ENCODE peak calls at places on chromosomes 6 and 20, in four cellular contexts. R, I, Z and S are unnamed samples.

GRCh38 chr6:165922309-165922794 is 245.3 kb downstream of the TBXT start:
- DNase-seq in R (no peak), I (no peak), Z (no peak), S (no peak)

GRCh38 chr6:169665289-169665688 is 36.5 kb downstream of the WDR27 start:
- DNase-seq in R (no peak), I (no peak), Z (no peak), S (peak)

GRCh38 chr6:169536446-169537170 is 165.2 kb downstream of the WDR27 start:
- DNase-seq in R (no peak), I (peak), Z (peak), S (no peak)

GRCh38 chr6:146357578-146358340 is 185.9 kb upstream of the RAB32 start:
- DNase-seq in R (peak), I (peak), Z (no peak), S (no peak)

GRCh38 chr20:57964011-57964862 is 254.4 kb upstream of the PMEPA1 start:
- DNase-seq in R (no peak), I (no peak), Z (no peak), S (no peak)

GRCh38 chr20:58553841-58554240 is 38.6 kb upstream of the APCDD1L start:
- DNase-seq in R (no peak), I (no peak), Z (no peak), S (peak)

GRCh38 chr6:50712291-50712690 is 1.0 kb upstream of the TFAP2D start:
- DNase-seq in R (no peak), I (no peak), Z (no peak), S (no peak)

GRCh38 chr6:3876131-3876530 is 27.0 kb downstream of the FAM50B start:
- DNase-seq in R (no peak), I (no peak), Z (no peak), S (peak)

GRCh38 chr6:17012421-17013225 is 89.2 kb upstream of the STMND1 start:
- DNase-seq in R (no peak), I (no peak), Z (no peak), S (no peak)

GRCh38 chr20:37309290-37309689 is 19.8 kb downstream of the MANBAL start:
- DNase-seq in R (no peak), I (no peak), Z (no peak), S (no peak)

GRCh38 chr6:67630146-67630545 is 1004.9 kb upstream of the ADGRB3 start:
- DNase-seq in R (no peak), I (peak), Z (no peak), S (no peak)

GRCh38 chr6:2237001-2237400 is 8.4 kb downstream of the GMDS start:
- DNase-seq in R (no peak), I (no peak), Z (no peak), S (no peak)

GRCh38 chr6:1348675-1349074 is 36.8 kb downstream of the FOXQ1 start:
- DNase-seq in R (no peak), I (peak), Z (no peak), S (no peak)

GRCh38 chr6:49541210-49541724 is 9.2 kb upstream of the C6orf141 start:
- DNase-seq in R (no peak), I (peak), Z (peak), S (no peak)

GRCh38 chr20:59618131-59618530 is 13.8 kb downstream of the PHACTR3 start:
- DNase-seq in R (no peak), I (no peak), Z (no peak), S (no peak)

GRCh38 chr6:85677243-85677956 is 34.7 kb upstream of the SYNCRIP start:
- DNase-seq in R (no peak), I (peak), Z (no peak), S (no peak)

GRCh38 chr6:127302728-127303675 is 36.3 kb downstream of the RNF146 start:
- DNase-seq in R (no peak), I (peak), Z (peak), S (peak)

GRCh38 chr20:39289316-39289715 is 327.2 kb downstream of the DHX35 start:
- DNase-seq in R (no peak), I (peak), Z (no peak), S (no peak)

GRCh38 chr6:155126727-155127439 is 131.8 kb downstream of the TIAM2 start:
- DNase-seq in R (no peak), I (peak), Z (peak), S (no peak)

GRCh38 chr6:115004204-115004603 is 661.4 kb upstream of the HS3ST5 start:
- DNase-seq in R (no peak), I (no peak), Z (no peak), S (no peak)

GRCh38 chr6:47789553-47789952 is 7.7 kb downstream of the OPN5 start:
- DNase-seq in R (no peak), I (no peak), Z (no peak), S (no peak)

GRCh38 chr6:4607026-4607704 is 169.0 kb upstream of the CDYL start:
- DNase-seq in R (no peak), I (peak), Z (no peak), S (no peak)

GRCh38 chr20:42483694-42484303 is 705.9 kb downstream of the PTPRT start:
- DNase-seq in R (no peak), I (peak), Z (peak), S (no peak)

GRCh38 chr20:36273414-36274247 is 32.5 kb upstream of the DLGAP4 start:
- DNase-seq in R (no peak), I (peak), Z (no peak), S (peak)

GRCh38 chr20:6654490-6655247 is 112.8 kb upstream of the BMP2 start:
- DNase-seq in R (no peak), I (peak), Z (no peak), S (peak)

GRCh38 chr20:17730069-17730468 is 30.3 kb downstream of the BANF2 start:
- DNase-seq in R (no peak), I (no peak), Z (no peak), S (no peak)

GRCh38 chr6:45076217-45076616 is 251.9 kb upstream of the RUNX2 start:
- DNase-seq in R (no peak), I (no peak), Z (no peak), S (no peak)

GRCh38 chr20:57868310-57868709 is 158.5 kb upstream of the PMEPA1 start:
- DNase-seq in R (no peak), I (no peak), Z (no peak), S (no peak)

GRCh38 chr6:39882567-39882953 is 51.7 kb downstream of the MOCS1 start:
- DNase-seq in R (no peak), I (no peak), Z (peak), S (no peak)

GRCh38 chr6:156378853-156379252 is 398.3 kb upstream of the ARID1B start:
- DNase-seq in R (no peak), I (no peak), Z (no peak), S (no peak)

GRCh38 chr20:9966966-9967365 is 67.8 kb upstream of the ANKEF1 start:
- DNase-seq in R (no peak), I (peak), Z (peak), S (no peak)

GRCh38 chr20:34985439-34986310 is 30.0 kb downstream of the MYH7B start:
- DNase-seq in R (no peak), I (no peak), Z (no peak), S (no peak)

GRCh38 chr6:137033828-137034227 is 10.9 kb downstream of the IL20RA start:
- DNase-seq in R (peak), I (peak), Z (peak), S (no peak)

GRCh38 chr6:15184441-15184861 is 61.4 kb upstream of the JARID2 start:
- DNase-seq in R (peak), I (no peak), Z (no peak), S (no peak)

GRCh38 chr6:153312633-153313032 is 181.6 kb upstream of the RGS17 start:
- DNase-seq in R (no peak), I (peak), Z (peak), S (no peak)

GRCh38 chr20:41078329-41078728 is 49.7 kb downstream of the TOP1 start:
- DNase-seq in R (peak), I (peak), Z (peak), S (no peak)

DNA sequence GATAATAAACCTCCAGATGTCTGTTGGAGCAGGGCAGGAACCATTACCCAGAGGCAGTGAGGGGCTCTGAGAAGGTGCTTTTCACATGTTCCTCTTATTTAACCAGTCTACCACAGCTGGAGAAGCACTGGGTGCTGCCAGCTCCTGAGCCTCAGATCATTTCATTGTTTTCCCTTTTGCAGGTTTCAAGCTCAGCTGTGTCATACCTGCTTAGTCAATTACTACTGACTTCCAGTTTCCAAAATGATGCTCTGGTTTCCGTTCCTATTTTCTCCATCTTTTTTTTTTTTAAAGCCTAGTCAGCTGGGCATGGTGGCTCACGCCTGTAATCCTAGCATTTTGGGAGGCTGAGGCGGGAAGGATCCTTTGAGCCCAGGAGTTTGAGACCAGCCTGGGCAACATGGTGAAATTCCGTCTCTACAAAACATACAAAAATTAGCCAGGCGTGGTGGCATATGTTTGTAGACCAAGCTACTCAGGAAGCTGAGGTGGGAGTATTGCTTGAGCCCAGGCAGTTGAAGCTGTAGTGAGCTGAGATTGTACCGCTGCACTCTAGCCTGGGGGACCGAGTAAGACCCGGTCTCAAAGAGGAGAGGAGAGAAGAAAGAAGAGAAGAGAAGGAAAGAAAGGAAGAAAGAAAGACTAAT is 6.7 kb downstream of the FLOT1 start:
- DNase-seq in R (peak), I (no peak), Z (no peak), S (no peak)
- H3K4me3 ChIP-seq in R (peak), I (no peak), Z (no peak), S (no peak)

GRCh38 chr20:12997128-12997655 is 11.6 kb upstream of the SPTLC3 start:
- DNase-seq in R (no peak), I (no peak), Z (no peak), S (no peak)

GRCh38 chr20:12999201-12999600 is 9.6 kb upstream of the SPTLC3 start:
- DNase-seq in R (no peak), I (no peak), Z (peak), S (no peak)

GRCh38 chr20:13002256-13002655 is 6.5 kb upstream of the SPTLC3 start:
- DNase-seq in R (no peak), I (no peak), Z (no peak), S (no peak)

DNA sequence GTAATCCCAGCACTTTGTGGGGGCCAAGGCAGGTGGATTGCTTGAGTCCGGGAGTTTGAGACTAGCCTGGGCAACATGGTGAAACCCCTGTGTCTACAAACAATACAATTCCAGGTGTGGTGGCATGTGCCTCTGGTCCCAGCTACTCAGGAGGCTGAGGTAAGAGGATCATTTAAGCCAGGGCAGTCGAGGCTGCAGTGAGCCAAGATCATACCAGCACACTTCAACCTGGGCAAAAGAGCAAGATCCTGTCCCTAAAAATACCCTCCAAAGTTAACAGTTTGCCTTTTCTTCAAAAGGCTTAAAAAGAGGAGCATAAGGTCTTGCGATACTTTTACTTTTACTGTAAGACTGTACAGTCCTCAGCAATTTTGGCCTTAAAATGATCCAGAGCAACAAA is 10.7 kb upstream of the SPTLC3 start:
- DNase-seq in R (no peak), I (no peak), Z (no peak), S (no peak)
- TF ChIP-seq CTCF in R (no peak), I (no peak), Z (no peak), S (no peak)

GRCh38 chr20:63628246-63628975 is 1.5 kb upstream of the GMEB2 start:
- DNase-seq in R (peak), I (peak), Z (peak), S (no peak)
- TF ChIP-seq POLR2A in R (peak), I (peak), Z (peak), S (no peak)

GRCh38 chr6:31614674-31615578 is at the start of gene AIF1:
- DNase-seq in R (no peak), I (peak), Z (peak), S (no peak)
- H3K4me3 ChIP-seq in R (peak), I (peak), Z (peak), S (no peak)

GRCh38 chr20:8829232-8829631 is 239.7 kb upstream of the PLCB4 start:
- DNase-seq in R (no peak), I (no peak), Z (no peak), S (no peak)
- TF ChIP-seq CTCF in R (no peak), I (peak), Z (peak), S (no peak)

GRCh38 chr20:1466211-1467081 is at the start of gene NSFL1C:
- DNase-seq in R (peak), I (peak), Z (peak), S (peak)
- TF ChIP-seq POLR2A in R (peak), I (peak), Z (peak), S (no peak)